ENCODE peak calls at places on chromosomes 13 and 19, in seven cellular contexts. F is uterus; B is mesendoderm; C is cardiac muscle cell; W is neuronal stem cell; U is left lung; P is CD4-positive, alpha-beta memory T cell. O is an unnamed sample. For H3K4me1, the result is how much of the 10 kb centered on the place peaks cover.

GRCh38 chr13:99969934-99970760 is 1.4 kb downstream of the ZIC5 start:
- DNase-seq in F (no peak), B (peak), C (peak), W (no peak), U (no peak), P (no peak), O (no peak)

GRCh38 chr19:11798391-11799296 is at the start of gene ZNF491:
- DNase-seq in F (peak), B (peak), C (peak), W (peak), U (peak), P (peak), O (peak)

GRCh38 chr13:100323937-100324336 is 235.0 kb downstream of the PCCA start:
- DNase-seq in F (no peak), B (no peak), C (no peak), W (no peak), U (no peak), P (no peak), O (no peak)

GRCh38 chr13:110236831-110237261 is 70.1 kb downstream of the COL4A1 start:
- DNase-seq in F (peak), B (no peak), C (no peak), W (no peak), U (no peak), P (no peak), O (peak)

GRCh38 chr19:58395979-58396627 is 647 bp downstream of the RNF225 start:
- DNase-seq in F (no peak), B (peak), C (no peak), W (no peak), U (no peak), P (no peak), O (no peak)

GRCh38 chr13:98525852-98526512 is 50.9 kb downstream of the STK24 start:
- DNase-seq in F (no peak), B (no peak), C (no peak), W (no peak), U (no peak), P (no peak), O (no peak)

GRCh38 chr19:14183741-14184395 is 22.1 kb downstream of the ADGRL1 start:
- DNase-seq in F (no peak), B (no peak), C (no peak), W (no peak), U (no peak), P (no peak), O (no peak)

GRCh38 chr19:36547001-36547732 is 19.1 kb upstream of the ZNF260 start:
- DNase-seq in F (no peak), B (peak), C (no peak), W (no peak), U (no peak), P (no peak), O (no peak)

GRCh38 chr19:7650148-7650547 is 13.2 kb downstream of the STXBP2 start:
- DNase-seq in F (no peak), B (no peak), C (no peak), W (no peak), U (no peak), P (no peak), O (no peak)

GRCh38 chr19:45809643-45810159 is 5.4 kb downstream of the RSPH6A start:
- DNase-seq in F (no peak), B (peak), C (no peak), W (no peak), U (no peak), P (no peak), O (no peak)

GRCh38 chr13:50435011-50435410 is 408.5 kb downstream of the DLEU7 start:
- DNase-seq in F (no peak), B (no peak), C (no peak), W (no peak), U (no peak), P (no peak), O (no peak)

GRCh38 chr19:44476559-44477408 is 23.5 kb downstream of the ZNF180 start:
- DNase-seq in F (no peak), B (peak), C (peak), W (no peak), U (no peak), P (peak), O (no peak)

GRCh38 chr19:10256970-10257615 is 5.1 kb downstream of the MRPL4 start:
- DNase-seq in F (no peak), B (no peak), C (no peak), W (no peak), U (no peak), P (no peak), O (no peak)

GRCh38 chr13:31267126-31267784 is 67.5 kb downstream of the B3GLCT start:
- DNase-seq in F (no peak), B (no peak), C (no peak), W (no peak), U (no peak), P (no peak), O (no peak)

GRCh38 chr13:82370306-82370705 is 1512.0 kb downstream of the SLITRK1 start:
- DNase-seq in F (no peak), B (peak), C (no peak), W (no peak), U (no peak), P (no peak), O (no peak)

GRCh38 chr13:74062933-74063332 is 71.3 kb downstream of the KLF12 start:
- DNase-seq in F (peak), B (no peak), C (peak), W (no peak), U (no peak), P (no peak), O (peak)

GRCh38 chr13:44052843-44053607 is 173.3 kb downstream of the LACC1 start:
- DNase-seq in F (peak), B (peak), C (peak), W (peak), U (peak), P (no peak), O (no peak)

GRCh38 chr13:19910336-19911072 is 47.1 kb upstream of the ZMYM5 start:
- DNase-seq in F (no peak), B (peak), C (no peak), W (no peak), U (no peak), P (no peak), O (no peak)

GRCh38 chr13:74134226-74134776 is at the start of gene KLF12:
- DNase-seq in F (peak), B (peak), C (peak), W (peak), U (peak), P (peak), O (peak)

GRCh38 chr19:2034729-2035589 is 16.1 kb downstream of the MKNK2 start:
- DNase-seq in F (no peak), B (peak), C (peak), W (no peak), U (peak), P (peak), O (peak)

GRCh38 chr13:107473255-107473654 is 742.1 kb downstream of the LIG4 start:
- DNase-seq in F (no peak), B (no peak), C (no peak), W (no peak), U (no peak), P (no peak), O (no peak)

GRCh38 chr13:23180711-23181110 is at the start of gene SGCG:
- DNase-seq in F (no peak), B (no peak), C (no peak), W (no peak), U (no peak), P (no peak), O (no peak)

GRCh38 chr19:6801397-6802086 is 29.0 kb downstream of the VAV1 start:
- DNase-seq in F (peak), B (peak), C (peak), W (no peak), U (peak), P (peak), O (peak)

GRCh38 chr19:45693168-45693788 is 812 bp downstream of the QPCTL start:
- DNase-seq in F (peak), B (peak), C (peak), W (no peak), U (peak), P (peak), O (peak)

GRCh38 chr13:40566811-40567210 is 99.6 kb downstream of the FOXO1 start:
- DNase-seq in F (no peak), B (no peak), C (no peak), W (no peak), U (no peak), P (no peak), O (no peak)
- H3K4me1 ChIP-seq in F (under half), B (under half), C (under half), W (under half), U (half or more), P (half or more), O (half or more)

GRCh38 chr19:37935341-37935740 is 28.3 kb downstream of the SIPA1L3 start:
- DNase-seq in F (no peak), B (no peak), C (no peak), W (no peak), U (no peak), P (no peak), O (no peak)

GRCh38 chr19:37931941-37932655 is 25.1 kb downstream of the SIPA1L3 start:
- DNase-seq in F (peak), B (peak), C (peak), W (peak), U (peak), P (no peak), O (peak)

GRCh38 chr19:37936166-37936565 is 29.2 kb downstream of the SIPA1L3 start:
- DNase-seq in F (no peak), B (no peak), C (no peak), W (no peak), U (peak), P (no peak), O (no peak)

GRCh38 chr19:37932985-37933953 is 26.3 kb downstream of the SIPA1L3 start:
- DNase-seq in F (no peak), B (peak), C (no peak), W (no peak), U (peak), P (no peak), O (peak)

GRCh38 chr19:37933965-37934364 is 27.0 kb downstream of the SIPA1L3 start:
- DNase-seq in F (no peak), B (peak), C (peak), W (no peak), U (no peak), P (no peak), O (peak)
- H3K27ac ChIP-seq in F (no peak), B (no peak), C (peak), W (no peak), U (no peak), P (no peak), O (peak)

GRCh38 chr13:91135949-91136348 is 211.5 kb upstream of the MIR17HG start:
- DNase-seq in F (no peak), B (no peak), C (no peak), W (no peak), U (no peak), P (no peak), O (no peak)

GRCh38 chr13:91139232-91139631 is 208.3 kb upstream of the MIR17HG start:
- DNase-seq in F (no peak), B (no peak), C (no peak), W (no peak), U (no peak), P (no peak), O (no peak)

GRCh38 chr13:91134773-91135124 is 212.7 kb upstream of the MIR17HG start:
- DNase-seq in F (no peak), B (no peak), C (no peak), W (no peak), U (no peak), P (no peak), O (no peak)

GRCh38 chr13:91135376-91135775 is 212.1 kb upstream of the MIR17HG start:
- DNase-seq in F (no peak), B (no peak), C (no peak), W (no peak), U (no peak), P (no peak), O (no peak)

GRCh38 chr13:91136806-91137205 is 210.7 kb upstream of the MIR17HG start:
- DNase-seq in F (no peak), B (no peak), C (no peak), W (peak), U (no peak), P (no peak), O (no peak)
- H3K4me1 ChIP-seq in F (under half), B (under half), C (under half), W (under half), U (under half), P (under half), O (under half)

DNA sequence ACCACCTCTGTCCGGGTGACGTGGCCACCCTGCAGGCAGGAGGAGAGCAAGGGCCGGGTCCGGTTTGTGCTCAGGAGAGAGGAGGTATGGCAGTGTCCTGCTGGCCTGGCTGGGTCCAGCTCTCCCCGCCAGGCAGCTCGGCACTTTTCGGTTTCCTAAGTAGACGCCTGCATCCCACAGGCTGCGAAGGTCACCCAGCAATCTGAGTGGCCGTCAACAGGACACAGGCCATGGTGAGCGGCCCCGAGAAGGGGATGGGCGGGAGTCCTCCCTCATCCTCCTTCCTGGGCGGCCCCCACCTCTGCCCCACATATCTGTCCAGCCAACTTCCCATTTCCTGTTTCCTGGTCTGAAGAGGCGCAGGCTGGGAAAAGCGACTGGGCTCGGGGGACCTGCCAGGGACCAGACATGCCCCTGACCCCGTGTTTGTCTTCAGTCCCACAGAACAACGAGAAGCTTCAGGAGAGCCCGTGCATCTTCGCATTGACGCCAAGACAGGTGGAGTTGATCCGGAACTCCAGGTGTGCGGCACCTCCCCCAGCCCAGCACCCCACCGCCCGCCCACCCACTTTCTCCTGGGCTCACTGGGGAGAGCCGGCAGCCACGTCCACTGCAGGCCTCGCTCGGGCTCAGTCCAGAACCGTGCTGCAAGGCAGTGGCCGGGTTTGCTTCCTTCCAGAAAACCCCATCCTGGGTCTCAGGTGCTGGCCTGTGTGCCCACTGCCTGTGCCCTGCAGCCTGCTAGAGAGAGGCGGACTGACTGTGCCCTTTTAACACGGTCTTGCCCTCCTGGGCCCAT is 16.3 kb downstream of the PIAS4 start:
- DNase-seq in F (no peak), B (no peak), C (no peak), W (no peak), U (no peak), P (no peak), O (no peak)
- H3K27ac ChIP-seq in F (no peak), B (no peak), C (no peak), W (no peak), U (no peak), P (no peak), O (peak)

GRCh38 chr19:53874384-53874995 is 6.8 kb downstream of the MYADM start:
- DNase-seq in F (no peak), B (no peak), C (no peak), W (no peak), U (no peak), P (no peak), O (peak)
- H3K4me1 ChIP-seq in F (under half), B (under half), C (under half), W (under half), U (half or more), P (half or more), O (under half)

GRCh38 chr19:867301-867793 is 7.9 kb downstream of the CFD start:
- DNase-seq in F (no peak), B (no peak), C (no peak), W (no peak), U (no peak), P (no peak), O (no peak)
- H3K27ac ChIP-seq in F (no peak), B (no peak), C (no peak), W (no peak), U (no peak), P (no peak), O (no peak)